ENCODE peak calls at places on chromosomes 13 and 19, in four cellular contexts. E, W, A and H are unnamed samples.

GRCh38 chr19:50384685-50385535 is 763 bp downstream of the POLD1 start:
- DNase-seq in E (no peak), W (no peak), A (no peak), H (no peak)

GRCh38 chr13:102091231-102091630 is 310.6 kb downstream of the FGF14 start:
- DNase-seq in W (no peak), A (no peak), E (no peak), H (no peak)

GRCh38 chr19:54684537-54684936 is 21.8 kb downstream of the LILRB4 start:
- DNase-seq in A (no peak), E (peak; percentile 18), W (peak; percentile 30), H (no peak)

GRCh38 chr13:109743706-109744453 is 42.5 kb downstream of the IRS2 start:
- DNase-seq in A (no peak), W (peak; percentile 79), E (no peak), H (no peak)

GRCh38 chr13:19822673-19823072 is 39.9 kb upstream of the PSPC1 start:
- DNase-seq in E (no peak), A (no peak), W (no peak), H (no peak)

GRCh38 chr19:55398200-55398947 is 9.2 kb downstream of the UBE2S start:
- DNase-seq in W (no peak), E (no peak), A (no peak), H (no peak)

GRCh38 chr19:29396925-29397324 is 128.9 kb upstream of the VSTM2B start:
- DNase-seq in E (no peak), W (no peak), A (no peak), H (no peak)

GRCh38 chr19:952049-952679 is 26.3 kb downstream of the ARID3A start:
- DNase-seq in A (no peak), W (no peak), E (no peak), H (no peak)

GRCh38 chr19:2048104-2048958 is 2.7 kb downstream of the MKNK2 start:
- DNase-seq in A (no peak), W (no peak), E (no peak), H (no peak)

GRCh38 chr19:30647891-30648290 is 275.7 kb downstream of the ZNF536 start:
- DNase-seq in A (no peak), E (no peak), W (no peak), H (no peak)

GRCh38 chr13:113064534-113065405 is 40.8 kb upstream of the F7 start:
- DNase-seq in A (no peak), E (no peak), W (peak; percentile 54), H (no peak)

GRCh38 chr13:32254416-32254815 is 60.7 kb downstream of the ZAR1L start:
- DNase-seq in E (no peak), A (no peak), W (no peak), H (no peak)

GRCh38 chr13:99985243-99985874 is 3.8 kb downstream of the ZIC2 start:
- DNase-seq in A (no peak), W (no peak), E (peak; percentile 71), H (no peak)

GRCh38 chr19:19366691-19367396 is 38.6 kb upstream of the GATAD2A start:
- DNase-seq in E (peak; percentile 65), W (peak; percentile 86), A (peak; percentile 61), H (peak; percentile 54)

GRCh38 chr19:14091885-14092462 is 1.4 kb upstream of the SAMD1 start:
- DNase-seq in W (no peak), A (no peak), E (no peak), H (no peak)

GRCh38 chr19:4232614-4233281 is 3.4 kb downstream of the EBI3 start:
- DNase-seq in A (no peak), W (no peak), E (no peak), H (no peak)

GRCh38 chr19:3783660-3784584 is 2.3 kb downstream of the MATK start:
- DNase-seq in W (no peak), A (no peak), E (no peak), H (peak; percentile 20)

GRCh38 chr19:46015961-46016425 is 6.9 kb downstream of the PGLYRP1 start:
- DNase-seq in E (peak; percentile 38), A (no peak), W (peak; percentile 35), H (no peak)

GRCh38 chr19:49409441-49410029 is 13.7 kb downstream of the PTH2 start:
- DNase-seq in A (no peak), W (no peak), E (no peak), H (no peak)

GRCh38 chr13:109309625-109310363 is 476.6 kb downstream of the IRS2 start:
- DNase-seq in E (no peak), A (no peak), W (no peak), H (no peak)